ENCODE peak calls at places on chromosomes 13 and 19, in four cellular contexts. One of them, this sample, is unnamed.
A peak's percentile ranks its signal among the peaks of the same experiment; 100 is the strongest.

GRCh38 chr19:15926484-15926883 is 7.8 kb downstream of the CYP4F11 start:
- DNase-seq in HepG2: no peak
- DNase-seq in GM12878: no peak
- DNase-seq in K562: no peak
- DNase-seq in this sample: no peak

GRCh38 chr19:57709616-57710015 is 612 bp upstream of the ZNF154 start:
- DNase-seq in HepG2: no peak
- DNase-seq in K562: no peak
- DNase-seq in GM12878: no peak
- DNase-seq in this sample: no peak

GRCh38 chr13:48431431-48431830 is 18.5 kb upstream of the LPAR6 start:
- DNase-seq in GM12878: no peak
- DNase-seq in HepG2: peak; percentile 73
- DNase-seq in K562: no peak
- DNase-seq in this sample: no peak

GRCh38 chr19:28715157-28715556 is 497.8 kb downstream of the UQCRFS1 start:
- DNase-seq in K562: no peak
- DNase-seq in HepG2: no peak
- DNase-seq in GM12878: no peak
- DNase-seq in this sample: no peak

GRCh38 chr13:40666905-40667621 is 622 bp upstream of the FOXO1 start:
- DNase-seq in GM12878: no peak
- DNase-seq in K562: no peak
- DNase-seq in HepG2: peak; percentile 48
- DNase-seq in this sample: peak; percentile 59

GRCh38 chr13:41019027-41019487 is at the start of gene ELF1:
- DNase-seq in GM12878: peak; percentile 88
- DNase-seq in K562: peak; percentile 59
- DNase-seq in HepG2: peak; percentile 65
- DNase-seq in this sample: no peak

GRCh38 chr19:46413262-46414031 is at the start of gene CCDC8:
- DNase-seq in GM12878: no peak
- DNase-seq in HepG2: no peak
- DNase-seq in K562: peak; percentile 96
- DNase-seq in this sample: peak; percentile 94

GRCh38 chr19:36579255-36579654 is 6.2 kb upstream of the ZNF529 start:
- DNase-seq in GM12878: no peak
- DNase-seq in K562: no peak
- DNase-seq in HepG2: no peak
- DNase-seq in this sample: no peak

GRCh38 chr19:29048873-29049272 is 164.1 kb downstream of the UQCRFS1 start:
- DNase-seq in GM12878: no peak
- DNase-seq in K562: no peak
- DNase-seq in HepG2: no peak
- DNase-seq in this sample: no peak

GRCh38 chr19:33273881-33274662 is 28.3 kb downstream of the CEBPA start:
- DNase-seq in K562: no peak
- DNase-seq in GM12878: no peak
- DNase-seq in HepG2: peak; percentile 56
- DNase-seq in this sample: no peak

GRCh38 chr19:49533551-49534488 is 6.0 kb downstream of the RCN3 start:
- DNase-seq in HepG2: no peak
- DNase-seq in K562: peak; percentile 84
- DNase-seq in GM12878: peak; percentile 19
- DNase-seq in this sample: peak; percentile 82

GRCh38 chr13:111630411-111630810 is 310.0 kb downstream of the TEX29 start:
- DNase-seq in HepG2: no peak
- DNase-seq in K562: no peak
- DNase-seq in GM12878: no peak
- DNase-seq in this sample: peak; percentile 52

GRCh38 chr19:51258165-51258564 is 7.3 kb downstream of the SIGLECL1 start:
- DNase-seq in K562: no peak
- DNase-seq in HepG2: no peak
- DNase-seq in GM12878: no peak
- DNase-seq in this sample: no peak

GRCh38 chr19:54162241-54162805 is 2.8 kb upstream of the LENG1 start:
- DNase-seq in GM12878: no peak
- DNase-seq in HepG2: no peak
- DNase-seq in K562: peak; percentile 94
- DNase-seq in this sample: peak; percentile 87

GRCh38 chr13:38900188-38900587 is 90.4 kb downstream of the STOML3 start:
- DNase-seq in HepG2: no peak
- DNase-seq in GM12878: no peak
- DNase-seq in K562: peak; percentile 7
- DNase-seq in this sample: peak; percentile 34

GRCh38 chr13:78520425-78520824 is 82.9 kb downstream of the POU4F1 start:
- DNase-seq in GM12878: no peak
- DNase-seq in HepG2: no peak
- DNase-seq in K562: no peak
- DNase-seq in this sample: no peak

GRCh38 chr19:55210120-55210493 is 806 bp upstream of the PTPRH start:
- DNase-seq in GM12878: no peak
- DNase-seq in K562: no peak
- DNase-seq in HepG2: peak; percentile 91
- DNase-seq in this sample: no peak

GRCh38 chr13:112066624-112067004 is 335 bp upstream of the SOX1 start:
- DNase-seq in GM12878: no peak
- DNase-seq in HepG2: no peak
- DNase-seq in K562: no peak
- DNase-seq in this sample: peak; percentile 83

DNA sequence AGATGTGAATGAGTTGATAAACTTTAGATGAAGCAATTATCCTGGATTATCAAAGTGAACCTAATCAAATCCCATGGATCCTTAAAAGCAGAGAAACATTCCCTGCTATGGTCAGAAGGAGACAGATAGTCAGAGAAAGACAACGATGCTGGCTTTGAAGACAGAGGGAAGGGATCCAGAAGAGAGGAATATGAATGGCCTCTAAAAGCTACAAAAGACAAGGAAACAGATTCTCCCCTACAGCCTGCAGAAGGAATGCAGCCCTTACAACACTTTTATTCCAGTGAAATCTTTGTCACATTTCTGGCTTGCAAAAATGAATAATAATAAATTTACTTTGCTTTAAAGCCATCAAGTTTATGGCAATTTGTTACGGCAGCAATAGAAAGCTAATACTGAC is 1164.2 kb downstream of the PCDH17 start:
- DNase-seq in K562: no peak
- DNase-seq in GM12878: no peak
- DNase-seq in HepG2: no peak
- DNase-seq in this sample: no peak
- TF ChIP-seq CREM in K562: no peak
- TF ChIP-seq CREM in GM12878: no peak
- TF ChIP-seq CREM in HepG2: no peak
- TF ChIP-seq CREM in this sample: no peak

GRCh38 chr13:101453784-101454201 is 1.3 kb downstream of the ITGBL1 start:
- DNase-seq in HepG2: no peak
- DNase-seq in K562: no peak
- DNase-seq in GM12878: no peak
- DNase-seq in this sample: peak; percentile 61
- TF ChIP-seq CREM in HepG2: no peak
- TF ChIP-seq CREM in K562: no peak
- TF ChIP-seq CREM in GM12878: no peak
- TF ChIP-seq CREM in this sample: no peak

GRCh38 chr13:79710376-79710775 is 229.4 kb downstream of the NDFIP2 start:
- DNase-seq in K562: no peak
- DNase-seq in HepG2: no peak
- DNase-seq in GM12878: no peak
- DNase-seq in this sample: no peak
- TF ChIP-seq CREM in K562: no peak
- TF ChIP-seq CREM in HepG2: no peak
- TF ChIP-seq CREM in GM12878: no peak
- TF ChIP-seq CREM in this sample: no peak

DNA sequence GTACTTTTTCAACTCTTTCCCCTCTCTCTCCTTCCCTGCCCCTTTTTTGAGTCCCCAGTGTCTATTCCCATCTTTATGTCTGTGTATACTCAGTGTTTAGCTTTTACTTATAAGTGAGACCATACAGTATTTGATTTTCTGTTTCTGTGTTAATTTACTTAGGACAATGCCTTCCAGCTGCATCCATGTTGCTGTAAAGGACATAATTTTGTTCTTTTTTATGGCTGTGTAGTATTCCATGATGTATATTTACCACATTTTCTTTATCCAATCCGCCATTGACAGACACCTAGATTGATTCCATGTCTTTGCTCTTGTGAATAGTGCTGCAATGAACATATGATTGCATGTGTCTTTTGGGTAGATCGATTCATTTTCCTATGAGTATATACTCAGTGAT is 10.7 kb upstream of the ZC3H13 start:
- DNase-seq in HepG2: no peak
- DNase-seq in K562: no peak
- DNase-seq in GM12878: no peak
- DNase-seq in this sample: no peak
- TF ChIP-seq CREM in HepG2: no peak
- TF ChIP-seq CREM in K562: no peak
- TF ChIP-seq CREM in GM12878: no peak
- TF ChIP-seq CREM in this sample: no peak

GRCh38 chr13:110398564-110399507 is 91.8 kb downstream of the COL4A2 start:
- DNase-seq in HepG2: no peak
- DNase-seq in K562: no peak
- DNase-seq in GM12878: no peak
- DNase-seq in this sample: no peak

GRCh38 chr13:110396913-110397379 is 89.9 kb downstream of the COL4A2 start:
- DNase-seq in HepG2: no peak
- DNase-seq in K562: no peak
- DNase-seq in GM12878: no peak
- DNase-seq in this sample: no peak

GRCh38 chr13:110396476-110396875 is 89.4 kb downstream of the COL4A2 start:
- DNase-seq in GM12878: no peak
- DNase-seq in K562: no peak
- DNase-seq in HepG2: no peak
- DNase-seq in this sample: no peak

GRCh38 chr13:110399801-110400200 is 92.7 kb downstream of the COL4A2 start:
- DNase-seq in K562: no peak
- DNase-seq in GM12878: no peak
- DNase-seq in HepG2: no peak
- DNase-seq in this sample: no peak

GRCh38 chr13:110397445-110397844 is 90.4 kb downstream of the COL4A2 start:
- DNase-seq in GM12878: no peak
- DNase-seq in HepG2: no peak
- DNase-seq in K562: no peak
- DNase-seq in this sample: no peak
- TF ChIP-seq CREM in GM12878: no peak
- TF ChIP-seq CREM in HepG2: no peak
- TF ChIP-seq CREM in K562: no peak
- TF ChIP-seq CREM in this sample: no peak

DNA sequence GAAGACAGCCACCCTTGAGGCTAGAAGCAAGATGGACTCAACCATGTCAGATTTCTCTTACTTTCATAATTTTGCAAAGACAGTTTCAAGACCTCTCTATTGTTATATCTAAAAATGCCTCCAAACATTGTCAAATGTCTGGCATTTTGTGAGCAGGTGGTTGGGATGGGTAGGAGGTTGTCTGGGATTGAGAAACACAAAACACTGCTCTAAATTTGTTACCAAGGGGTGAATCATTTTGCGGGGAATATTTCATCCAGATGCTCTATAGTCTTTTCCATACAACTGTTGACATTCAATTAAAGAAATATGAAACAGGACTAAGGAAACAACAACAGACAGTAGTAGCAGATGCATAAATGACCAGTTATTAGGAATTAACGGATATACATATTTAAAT is 208.2 kb downstream of the ITGBL1 start:
- DNase-seq in K562: no peak
- DNase-seq in GM12878: no peak
- DNase-seq in HepG2: no peak
- DNase-seq in this sample: no peak
- TF ChIP-seq CREM in K562: no peak
- TF ChIP-seq CREM in GM12878: no peak
- TF ChIP-seq CREM in HepG2: no peak
- TF ChIP-seq CREM in this sample: no peak